ENCODE peak calls at places on chromosome 1, in eight cellular contexts. One of them, this sample, is unnamed.

GRCh38 chr1:168419746-168420145 is 124.1 kb downstream of the XCL2 start:
- DNase-seq in HAP-1: no peak
- DNase-seq in naive thymus-derived CD4-positive, alpha-beta T cell: no peak
- DNase-seq in CD8-positive, alpha-beta T cell: no peak
- DNase-seq in IMR-90: no peak
- DNase-seq in transverse colon: no peak
- DNase-seq in heart right ventricle: no peak
- DNase-seq in CD4-positive, CD25-positive, alpha-beta regulatory T cell: no peak
- DNase-seq in this sample: no peak

GRCh38 chr1:202189012-202189790 is 4.4 kb upstream of the LGR6 start:
- DNase-seq in CD4-positive, CD25-positive, alpha-beta regulatory T cell: peak; percentile 61
- DNase-seq in naive thymus-derived CD4-positive, alpha-beta T cell: peak; percentile 69
- DNase-seq in CD8-positive, alpha-beta T cell: peak; percentile 70
- DNase-seq in IMR-90: peak; percentile 40
- DNase-seq in transverse colon: peak; percentile 81
- DNase-seq in HAP-1: peak; percentile 39
- DNase-seq in heart right ventricle: peak; percentile 82
- DNase-seq in this sample: peak; percentile 79

GRCh38 chr1:160630523-160631087 is 16.2 kb downstream of the SLAMF1 start:
- DNase-seq in heart right ventricle: no peak
- DNase-seq in CD4-positive, CD25-positive, alpha-beta regulatory T cell: no peak
- DNase-seq in naive thymus-derived CD4-positive, alpha-beta T cell: no peak
- DNase-seq in CD8-positive, alpha-beta T cell: no peak
- DNase-seq in transverse colon: no peak
- DNase-seq in IMR-90: no peak
- DNase-seq in HAP-1: peak; percentile 11
- DNase-seq in this sample: no peak

GRCh38 chr1:9161963-9162362 is 33.1 kb upstream of the GPR157 start:
- DNase-seq in IMR-90: no peak
- DNase-seq in naive thymus-derived CD4-positive, alpha-beta T cell: no peak
- DNase-seq in CD8-positive, alpha-beta T cell: no peak
- DNase-seq in HAP-1: no peak
- DNase-seq in heart right ventricle: no peak
- DNase-seq in transverse colon: no peak
- DNase-seq in CD4-positive, CD25-positive, alpha-beta regulatory T cell: no peak
- DNase-seq in this sample: no peak

GRCh38 chr1:236612349-236612748 is 8.0 kb upstream of the HEATR1 start:
- DNase-seq in transverse colon: no peak
- DNase-seq in naive thymus-derived CD4-positive, alpha-beta T cell: no peak
- DNase-seq in CD8-positive, alpha-beta T cell: no peak
- DNase-seq in IMR-90: no peak
- DNase-seq in heart right ventricle: no peak
- DNase-seq in CD4-positive, CD25-positive, alpha-beta regulatory T cell: no peak
- DNase-seq in HAP-1: no peak
- DNase-seq in this sample: no peak

GRCh38 chr1:48784301-48784700 is 7.6 kb upstream of the BEND5 start:
- DNase-seq in CD8-positive, alpha-beta T cell: no peak
- DNase-seq in heart right ventricle: no peak
- DNase-seq in IMR-90: no peak
- DNase-seq in transverse colon: no peak
- DNase-seq in CD4-positive, CD25-positive, alpha-beta regulatory T cell: no peak
- DNase-seq in naive thymus-derived CD4-positive, alpha-beta T cell: no peak
- DNase-seq in HAP-1: no peak
- DNase-seq in this sample: no peak

GRCh38 chr1:228009116-228009827 is 2.5 kb downstream of the WNT3A start:
- DNase-seq in IMR-90: no peak
- DNase-seq in naive thymus-derived CD4-positive, alpha-beta T cell: no peak
- DNase-seq in HAP-1: no peak
- DNase-seq in CD8-positive, alpha-beta T cell: no peak
- DNase-seq in CD4-positive, CD25-positive, alpha-beta regulatory T cell: no peak
- DNase-seq in transverse colon: no peak
- DNase-seq in heart right ventricle: no peak
- DNase-seq in this sample: peak; percentile 60

GRCh38 chr1:31397360-31398095 is 15.5 kb upstream of the SERINC2 start:
- DNase-seq in heart right ventricle: no peak
- DNase-seq in CD4-positive, CD25-positive, alpha-beta regulatory T cell: no peak
- DNase-seq in naive thymus-derived CD4-positive, alpha-beta T cell: no peak
- DNase-seq in transverse colon: no peak
- DNase-seq in HAP-1: no peak
- DNase-seq in IMR-90: peak; percentile 38
- DNase-seq in CD8-positive, alpha-beta T cell: no peak
- DNase-seq in this sample: no peak

GRCh38 chr1:55081188-55081904 is 42.0 kb downstream of the PCSK9 start:
- DNase-seq in heart right ventricle: no peak
- DNase-seq in IMR-90: peak; percentile 84
- DNase-seq in transverse colon: no peak
- DNase-seq in HAP-1: peak; percentile 2
- DNase-seq in CD8-positive, alpha-beta T cell: no peak
- DNase-seq in naive thymus-derived CD4-positive, alpha-beta T cell: no peak
- DNase-seq in CD4-positive, CD25-positive, alpha-beta regulatory T cell: no peak
- DNase-seq in this sample: no peak

DNA sequence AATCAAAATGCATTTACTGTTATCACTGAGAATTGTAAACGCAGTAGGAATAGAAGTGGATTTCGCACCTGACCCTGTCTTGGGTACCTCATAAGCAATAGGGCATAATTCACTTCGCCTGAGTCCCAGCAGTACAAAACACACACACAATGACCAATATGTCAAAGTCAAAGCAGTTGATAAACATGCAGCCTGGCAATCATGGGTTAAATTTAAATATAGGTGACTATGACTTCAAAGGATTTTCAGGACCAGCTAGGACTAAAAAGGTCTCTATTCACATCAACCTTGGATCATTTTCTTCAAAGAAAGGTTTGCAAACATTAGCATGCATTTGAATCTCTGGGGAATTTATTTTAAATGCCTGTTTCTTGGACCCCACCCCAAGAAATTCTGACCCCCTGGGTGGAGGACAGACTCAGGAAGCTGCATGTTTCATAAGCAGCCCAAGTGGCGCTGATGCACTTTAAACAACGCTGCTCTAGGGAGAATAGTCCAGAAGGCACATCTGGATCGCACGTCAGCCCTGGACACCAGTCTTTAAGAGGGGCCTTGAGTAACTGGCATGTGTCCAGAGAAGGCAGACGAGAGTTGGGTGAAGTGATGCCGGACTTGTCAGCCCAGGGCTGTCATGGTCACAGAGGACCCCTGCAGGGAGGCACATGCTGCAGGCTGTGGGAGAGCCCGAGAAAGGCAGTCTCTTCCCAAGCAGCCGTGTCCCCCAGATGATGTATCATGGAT is 55.7 kb upstream of the EFHD2 start:
- DNase-seq in CD8-positive, alpha-beta T cell: no peak
- DNase-seq in naive thymus-derived CD4-positive, alpha-beta T cell: no peak
- DNase-seq in CD4-positive, CD25-positive, alpha-beta regulatory T cell: no peak
- DNase-seq in heart right ventricle: no peak
- DNase-seq in IMR-90: peak; percentile 38
- DNase-seq in HAP-1: no peak
- DNase-seq in transverse colon: no peak
- DNase-seq in this sample: no peak
- H3K4me1 ChIP-seq in CD8-positive, alpha-beta T cell: peaks cover 10% of the 10 kb centered on the region
- H3K4me1 ChIP-seq in naive thymus-derived CD4-positive, alpha-beta T cell: peaks cover 10% of the 10 kb centered on the region
- H3K4me1 ChIP-seq in CD4-positive, CD25-positive, alpha-beta regulatory T cell: no peaks in the 10 kb centered on the region
- H3K4me1 ChIP-seq in heart right ventricle: peaks cover 9% of the 10 kb centered on the region
- H3K4me1 ChIP-seq in IMR-90: peaks cover 11% of the 10 kb centered on the region
- H3K4me1 ChIP-seq in HAP-1: no peaks in the 10 kb centered on the region
- H3K4me1 ChIP-seq in transverse colon: peaks cover 38% of the 10 kb centered on the region
- H3K4me1 ChIP-seq in this sample: peaks cover 10% of the 10 kb centered on the region

GRCh38 chr1:3067671-3068399 is 1.2 kb upstream of the PRDM16 start:
- DNase-seq in heart right ventricle: no peak
- DNase-seq in HAP-1: no peak
- DNase-seq in IMR-90: no peak
- DNase-seq in CD4-positive, CD25-positive, alpha-beta regulatory T cell: no peak
- DNase-seq in transverse colon: no peak
- DNase-seq in naive thymus-derived CD4-positive, alpha-beta T cell: no peak
- DNase-seq in CD8-positive, alpha-beta T cell: no peak
- DNase-seq in this sample: no peak

GRCh38 chr1:3067301-3067670 is 1.7 kb upstream of the PRDM16 start:
- DNase-seq in CD4-positive, CD25-positive, alpha-beta regulatory T cell: no peak
- DNase-seq in CD8-positive, alpha-beta T cell: no peak
- DNase-seq in naive thymus-derived CD4-positive, alpha-beta T cell: no peak
- DNase-seq in heart right ventricle: no peak
- DNase-seq in HAP-1: no peak
- DNase-seq in IMR-90: no peak
- DNase-seq in transverse colon: no peak
- DNase-seq in this sample: no peak

GRCh38 chr1:3070304-3070653 is 1.3 kb downstream of the PRDM16 start:
- DNase-seq in CD8-positive, alpha-beta T cell: no peak
- DNase-seq in naive thymus-derived CD4-positive, alpha-beta T cell: no peak
- DNase-seq in IMR-90: no peak
- DNase-seq in heart right ventricle: no peak
- DNase-seq in CD4-positive, CD25-positive, alpha-beta regulatory T cell: no peak
- DNase-seq in transverse colon: no peak
- DNase-seq in HAP-1: no peak
- DNase-seq in this sample: no peak

GRCh38 chr1:3069491-3070303 is 694 bp downstream of the PRDM16 start:
- DNase-seq in naive thymus-derived CD4-positive, alpha-beta T cell: no peak
- DNase-seq in transverse colon: peak; percentile 22
- DNase-seq in heart right ventricle: no peak
- DNase-seq in HAP-1: peak; percentile 76
- DNase-seq in CD4-positive, CD25-positive, alpha-beta regulatory T cell: no peak
- DNase-seq in IMR-90: peak; percentile 19
- DNase-seq in CD8-positive, alpha-beta T cell: no peak
- DNase-seq in this sample: no peak

GRCh38 chr1:3068400-3069361 is at the start of gene PRDM16:
- DNase-seq in HAP-1: peak; percentile 72
- DNase-seq in naive thymus-derived CD4-positive, alpha-beta T cell: no peak
- DNase-seq in IMR-90: peak; percentile 3
- DNase-seq in CD4-positive, CD25-positive, alpha-beta regulatory T cell: no peak
- DNase-seq in CD8-positive, alpha-beta T cell: no peak
- DNase-seq in heart right ventricle: no peak
- DNase-seq in transverse colon: no peak
- DNase-seq in this sample: peak; percentile 54
- H3K4me1 ChIP-seq in HAP-1: peaks cover 7% of the 10 kb centered on the region
- H3K4me1 ChIP-seq in naive thymus-derived CD4-positive, alpha-beta T cell: no peaks in the 10 kb centered on the region
- H3K4me1 ChIP-seq in IMR-90: peaks cover 2% of the 10 kb centered on the region
- H3K4me1 ChIP-seq in CD4-positive, CD25-positive, alpha-beta regulatory T cell: peaks cover 9% of the 10 kb centered on the region
- H3K4me1 ChIP-seq in CD8-positive, alpha-beta T cell: no peaks in the 10 kb centered on the region
- H3K4me1 ChIP-seq in heart right ventricle: peaks cover 19% of the 10 kb centered on the region
- H3K4me1 ChIP-seq in transverse colon: peaks cover 35% of the 10 kb centered on the region
- H3K4me1 ChIP-seq in this sample: peaks cover 41% of the 10 kb centered on the region

GRCh38 chr1:46496505-46496904 is 6.9 kb downstream of the DMBX1 start:
- DNase-seq in CD4-positive, CD25-positive, alpha-beta regulatory T cell: no peak
- DNase-seq in transverse colon: no peak
- DNase-seq in naive thymus-derived CD4-positive, alpha-beta T cell: no peak
- DNase-seq in IMR-90: no peak
- DNase-seq in heart right ventricle: no peak
- DNase-seq in CD8-positive, alpha-beta T cell: no peak
- DNase-seq in HAP-1: no peak
- DNase-seq in this sample: no peak

GRCh38 chr1:46494910-46495309 is 5.3 kb downstream of the DMBX1 start:
- DNase-seq in IMR-90: no peak
- DNase-seq in heart right ventricle: no peak
- DNase-seq in HAP-1: no peak
- DNase-seq in naive thymus-derived CD4-positive, alpha-beta T cell: no peak
- DNase-seq in transverse colon: no peak
- DNase-seq in CD8-positive, alpha-beta T cell: no peak
- DNase-seq in CD4-positive, CD25-positive, alpha-beta regulatory T cell: no peak
- DNase-seq in this sample: no peak

GRCh38 chr1:46497665-46498064 is 8.0 kb downstream of the DMBX1 start:
- DNase-seq in IMR-90: no peak
- DNase-seq in HAP-1: no peak
- DNase-seq in CD8-positive, alpha-beta T cell: no peak
- DNase-seq in naive thymus-derived CD4-positive, alpha-beta T cell: no peak
- DNase-seq in transverse colon: no peak
- DNase-seq in heart right ventricle: no peak
- DNase-seq in CD4-positive, CD25-positive, alpha-beta regulatory T cell: no peak
- DNase-seq in this sample: no peak

GRCh38 chr1:46497020-46497419 is 7.4 kb downstream of the DMBX1 start:
- DNase-seq in transverse colon: no peak
- DNase-seq in heart right ventricle: no peak
- DNase-seq in CD8-positive, alpha-beta T cell: no peak
- DNase-seq in naive thymus-derived CD4-positive, alpha-beta T cell: no peak
- DNase-seq in CD4-positive, CD25-positive, alpha-beta regulatory T cell: no peak
- DNase-seq in IMR-90: no peak
- DNase-seq in HAP-1: no peak
- DNase-seq in this sample: no peak

DNA sequence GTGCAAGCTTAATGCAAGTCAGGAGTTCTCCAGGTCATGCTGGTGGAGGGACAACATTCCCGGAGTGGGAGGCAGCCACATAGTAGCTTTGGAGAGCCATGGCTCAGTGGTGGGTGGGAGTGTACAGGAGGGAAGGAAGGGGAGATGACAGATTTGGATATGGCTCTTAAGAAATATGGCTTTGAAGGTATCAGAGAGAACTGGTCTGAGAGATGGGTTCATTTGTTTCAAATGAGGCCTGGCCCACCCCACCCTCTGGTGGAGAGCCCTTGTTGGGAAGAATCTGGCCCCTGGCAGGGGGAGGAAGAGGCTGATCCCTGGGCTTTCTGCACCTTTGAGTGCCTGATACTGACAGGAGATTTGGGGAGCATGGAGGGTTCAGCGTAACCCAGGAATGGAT is 6.1 kb downstream of the DMBX1 start:
- DNase-seq in CD4-positive, CD25-positive, alpha-beta regulatory T cell: no peak
- DNase-seq in naive thymus-derived CD4-positive, alpha-beta T cell: no peak
- DNase-seq in HAP-1: no peak
- DNase-seq in transverse colon: no peak
- DNase-seq in IMR-90: no peak
- DNase-seq in heart right ventricle: no peak
- DNase-seq in CD8-positive, alpha-beta T cell: no peak
- DNase-seq in this sample: no peak
- H3K4me1 ChIP-seq in CD4-positive, CD25-positive, alpha-beta regulatory T cell: no peaks in the 10 kb centered on the region
- H3K4me1 ChIP-seq in naive thymus-derived CD4-positive, alpha-beta T cell: no peaks in the 10 kb centered on the region
- H3K4me1 ChIP-seq in HAP-1: peaks cover 3% of the 10 kb centered on the region
- H3K4me1 ChIP-seq in transverse colon: peaks cover 3% of the 10 kb centered on the region
- H3K4me1 ChIP-seq in IMR-90: no peaks in the 10 kb centered on the region
- H3K4me1 ChIP-seq in heart right ventricle: peaks cover under 1% of the 10 kb centered on the region
- H3K4me1 ChIP-seq in CD8-positive, alpha-beta T cell: no peaks in the 10 kb centered on the region
- H3K4me1 ChIP-seq in this sample: peaks cover 5% of the 10 kb centered on the region

GRCh38 chr1:17577907-17578297 is 38.4 kb downstream of the ARHGEF10L start:
- DNase-seq in heart right ventricle: no peak
- DNase-seq in IMR-90: no peak
- DNase-seq in HAP-1: no peak
- DNase-seq in CD4-positive, CD25-positive, alpha-beta regulatory T cell: no peak
- DNase-seq in CD8-positive, alpha-beta T cell: no peak
- DNase-seq in transverse colon: no peak
- DNase-seq in naive thymus-derived CD4-positive, alpha-beta T cell: no peak
- DNase-seq in this sample: no peak
- H3K4me1 ChIP-seq in heart right ventricle: peaks cover 21% of the 10 kb centered on the region
- H3K4me1 ChIP-seq in IMR-90: no peaks in the 10 kb centered on the region
- H3K4me1 ChIP-seq in HAP-1: no peaks in the 10 kb centered on the region
- H3K4me1 ChIP-seq in CD4-positive, CD25-positive, alpha-beta regulatory T cell: no peaks in the 10 kb centered on the region
- H3K4me1 ChIP-seq in CD8-positive, alpha-beta T cell: no peaks in the 10 kb centered on the region
- H3K4me1 ChIP-seq in transverse colon: peaks cover 73% of the 10 kb centered on the region
- H3K4me1 ChIP-seq in naive thymus-derived CD4-positive, alpha-beta T cell: no peaks in the 10 kb centered on the region
- H3K4me1 ChIP-seq in this sample: peaks cover 53% of the 10 kb centered on the region